ENCODE peak calls at places on chromosomes 3 and 15, in four cellular contexts. One of them, this sample, is unnamed.

GRCh38 chr15:65245096-65245849 is 34.0 kb upstream of the CILP start:
- DNase-seq in GM12878: no peak
- DNase-seq in AG04449: no peak
- DNase-seq in mucosa of descending colon: peak
- DNase-seq in this sample: no peak

GRCh38 chr3:131630117-131630516 is 127.3 kb upstream of the MRPL3 start:
- DNase-seq in GM12878: peak
- DNase-seq in AG04449: no peak
- DNase-seq in mucosa of descending colon: no peak
- DNase-seq in this sample: no peak

GRCh38 chr3:100781311-100781710 is 72.0 kb downstream of the TFG start:
- DNase-seq in GM12878: no peak
- DNase-seq in AG04449: no peak
- DNase-seq in mucosa of descending colon: no peak
- DNase-seq in this sample: no peak

GRCh38 chr3:15399970-15400369 is 27.4 kb downstream of the METTL6 start:
- DNase-seq in GM12878: no peak
- DNase-seq in AG04449: no peak
- DNase-seq in mucosa of descending colon: no peak
- DNase-seq in this sample: no peak

GRCh38 chr3:129632056-129632455 is 25.6 kb upstream of the PLXND1 start:
- DNase-seq in GM12878: no peak
- DNase-seq in AG04449: no peak
- DNase-seq in mucosa of descending colon: no peak
- DNase-seq in this sample: no peak

GRCh38 chr3:171833775-171834460 is 9.2 kb upstream of the TMEM212 start:
- DNase-seq in GM12878: no peak
- DNase-seq in AG04449: no peak
- DNase-seq in mucosa of descending colon: no peak
- DNase-seq in this sample: no peak

GRCh38 chr3:12644297-12644937 is 19.5 kb downstream of the RAF1 start:
- DNase-seq in GM12878: no peak
- DNase-seq in AG04449: peak
- DNase-seq in mucosa of descending colon: no peak
- DNase-seq in this sample: no peak

GRCh38 chr3:34005886-34006285 is 207.5 kb downstream of the PDCD6IP start:
- DNase-seq in GM12878: no peak
- DNase-seq in AG04449: peak
- DNase-seq in mucosa of descending colon: no peak
- DNase-seq in this sample: no peak

GRCh38 chr15:98760112-98760826 is 111.9 kb downstream of the IGF1R start:
- DNase-seq in GM12878: no peak
- DNase-seq in AG04449: no peak
- DNase-seq in mucosa of descending colon: no peak
- DNase-seq in this sample: no peak

DNA sequence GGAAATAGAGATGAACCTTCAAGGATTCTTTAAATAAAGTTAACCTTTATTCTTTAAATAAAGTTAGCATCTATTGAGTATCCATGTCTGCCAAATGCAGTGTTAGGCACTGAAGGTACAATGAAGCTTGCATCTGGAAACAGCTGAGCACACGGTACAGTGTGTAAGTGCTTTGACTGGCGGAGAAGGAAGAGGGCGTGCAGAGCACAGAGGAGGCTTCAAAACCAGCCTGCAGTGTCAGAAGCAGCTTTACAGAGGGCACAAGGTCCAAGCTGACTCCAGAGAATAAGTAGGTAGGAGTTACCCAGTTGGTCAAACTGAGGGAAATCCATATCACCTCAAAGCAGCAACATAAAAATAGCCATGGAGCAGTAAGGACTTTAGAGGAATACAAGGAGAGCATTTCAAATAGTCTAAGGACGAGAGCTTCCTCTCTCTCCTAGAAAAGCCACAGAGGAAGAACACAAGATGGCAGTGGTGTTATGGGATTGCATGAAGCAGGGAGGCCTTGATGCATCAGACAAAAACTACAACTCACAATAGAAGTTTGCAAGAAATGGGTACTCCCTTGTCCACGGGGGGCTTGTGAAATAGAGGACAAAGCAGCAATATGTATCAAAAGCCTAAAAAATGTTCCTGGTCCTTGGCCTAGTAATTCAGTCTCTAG is 60.3 kb upstream of the PPP2R3A start:
- DNase-seq in GM12878: no peak
- DNase-seq in AG04449: no peak
- DNase-seq in mucosa of descending colon: no peak
- DNase-seq in this sample: no peak
- TF ChIP-seq CTCF in GM12878: no peak
- TF ChIP-seq CTCF in AG04449: peak
- TF ChIP-seq CTCF in mucosa of descending colon: no peak
- TF ChIP-seq CTCF in this sample: peak

GRCh38 chr3:53890726-53891499 is 746 bp downstream of the SELENOK start:
- DNase-seq in GM12878: no peak
- DNase-seq in AG04449: no peak
- DNase-seq in mucosa of descending colon: peak
- DNase-seq in this sample: no peak

GRCh38 chr3:53887446-53887845 is 4.2 kb downstream of the SELENOK start:
- DNase-seq in GM12878: no peak
- DNase-seq in AG04449: no peak
- DNase-seq in mucosa of descending colon: no peak
- DNase-seq in this sample: no peak

GRCh38 chr3:53888229-53888628 is 3.4 kb downstream of the SELENOK start:
- DNase-seq in GM12878: no peak
- DNase-seq in AG04449: no peak
- DNase-seq in mucosa of descending colon: no peak
- DNase-seq in this sample: no peak

GRCh38 chr3:53891500-53892334 is at the start of gene SELENOK:
- DNase-seq in GM12878: peak
- DNase-seq in AG04449: peak
- DNase-seq in mucosa of descending colon: peak
- DNase-seq in this sample: peak
- H3K4me3 ChIP-seq in GM12878: peak
- H3K4me3 ChIP-seq in AG04449: peak
- H3K4me3 ChIP-seq in mucosa of descending colon: peak
- H3K4me3 ChIP-seq in this sample: peak

DNA sequence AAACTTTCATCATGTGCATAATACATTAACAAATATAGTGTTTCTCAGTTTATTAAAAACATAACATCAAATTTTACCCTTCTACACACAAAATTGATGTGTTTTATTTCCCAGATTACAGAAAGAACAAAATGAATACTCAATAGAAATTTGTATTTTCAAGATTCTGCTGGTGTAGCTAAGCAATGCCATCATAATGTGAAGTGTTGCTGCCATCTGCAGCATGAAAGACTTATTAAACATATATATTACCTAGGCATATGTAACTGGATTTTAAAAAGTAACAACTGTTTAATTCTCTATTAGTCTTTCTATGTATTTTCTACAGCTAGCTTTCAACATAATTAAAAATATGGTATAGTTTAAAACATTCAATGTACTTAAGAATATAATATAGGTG is 27.5 kb downstream of the PLSCR5 start:
- DNase-seq in GM12878: no peak
- DNase-seq in AG04449: no peak
- DNase-seq in mucosa of descending colon: no peak
- DNase-seq in this sample: peak
- TF ChIP-seq CTCF in GM12878: peak
- TF ChIP-seq CTCF in AG04449: no peak
- TF ChIP-seq CTCF in mucosa of descending colon: no peak
- TF ChIP-seq CTCF in this sample: peak

GRCh38 chr3:152318512-152318911 is 49.8 kb downstream of the MBNL1 start:
- DNase-seq in GM12878: no peak
- DNase-seq in AG04449: no peak
- DNase-seq in mucosa of descending colon: no peak
- DNase-seq in this sample: no peak
- H3K4me3 ChIP-seq in GM12878: no peak
- H3K4me3 ChIP-seq in AG04449: no peak
- H3K4me3 ChIP-seq in mucosa of descending colon: no peak
- H3K4me3 ChIP-seq in this sample: no peak

GRCh38 chr15:88605507-88606436 is 15.4 kb upstream of the AEN start:
- DNase-seq in GM12878: no peak
- DNase-seq in AG04449: no peak
- DNase-seq in mucosa of descending colon: no peak
- DNase-seq in this sample: no peak

GRCh38 chr15:88606437-88606794 is 14.7 kb upstream of the AEN start:
- DNase-seq in GM12878: no peak
- DNase-seq in AG04449: no peak
- DNase-seq in mucosa of descending colon: no peak
- DNase-seq in this sample: no peak

GRCh38 chr15:88604381-88604951 is 16.7 kb upstream of the AEN start:
- DNase-seq in GM12878: no peak
- DNase-seq in AG04449: no peak
- DNase-seq in mucosa of descending colon: no peak
- DNase-seq in this sample: no peak

GRCh38 chr15:88604972-88605506 is 16.1 kb upstream of the AEN start:
- DNase-seq in GM12878: no peak
- DNase-seq in AG04449: no peak
- DNase-seq in mucosa of descending colon: no peak
- DNase-seq in this sample: no peak

DNA sequence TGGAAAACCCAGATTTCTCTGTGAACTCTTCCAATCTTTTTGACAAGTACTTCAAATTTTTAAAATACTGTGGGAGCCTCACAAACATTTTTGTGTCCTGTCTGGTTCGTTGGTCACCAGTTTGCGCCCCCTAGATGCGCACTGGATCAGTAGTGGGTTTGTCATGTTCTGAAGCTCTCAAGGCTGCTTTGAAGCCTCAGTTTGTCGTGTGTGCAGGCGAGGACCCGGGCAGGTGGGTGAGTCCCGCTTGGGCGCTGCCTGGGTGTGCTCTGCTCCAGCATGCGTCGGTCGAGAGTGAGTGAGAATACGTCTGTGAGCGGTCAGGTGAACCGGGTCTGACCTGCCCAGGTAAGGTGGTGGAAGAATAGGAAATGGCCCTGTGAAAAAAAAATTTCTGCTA is 17.3 kb upstream of the AEN start:
- DNase-seq in GM12878: no peak
- DNase-seq in AG04449: no peak
- DNase-seq in mucosa of descending colon: no peak
- DNase-seq in this sample: no peak
- TF ChIP-seq CTCF in GM12878: no peak
- TF ChIP-seq CTCF in AG04449: no peak
- TF ChIP-seq CTCF in mucosa of descending colon: no peak
- TF ChIP-seq CTCF in this sample: no peak

GRCh38 chr15:90883971-90884718 is at the start of gene FES:
- DNase-seq in GM12878: no peak
- DNase-seq in AG04449: no peak
- DNase-seq in mucosa of descending colon: peak
- DNase-seq in this sample: no peak

GRCh38 chr15:90886291-90886614 is 1.9 kb downstream of the FES start:
- DNase-seq in GM12878: no peak
- DNase-seq in AG04449: no peak
- DNase-seq in mucosa of descending colon: no peak
- DNase-seq in this sample: no peak

GRCh38 chr15:90885432-90886290 is 1.4 kb downstream of the FES start:
- DNase-seq in GM12878: no peak
- DNase-seq in AG04449: no peak
- DNase-seq in mucosa of descending colon: peak
- DNase-seq in this sample: no peak

GRCh38 chr15:90883526-90883931 is 775 bp upstream of the FES start:
- DNase-seq in GM12878: no peak
- DNase-seq in AG04449: no peak
- DNase-seq in mucosa of descending colon: peak
- DNase-seq in this sample: no peak

GRCh38 chr15:90884719-90885431 is 571 bp downstream of the FES start:
- DNase-seq in GM12878: no peak
- DNase-seq in AG04449: no peak
- DNase-seq in mucosa of descending colon: no peak
- DNase-seq in this sample: no peak
- H3K4me3 ChIP-seq in GM12878: peak
- H3K4me3 ChIP-seq in AG04449: peak
- H3K4me3 ChIP-seq in mucosa of descending colon: no peak
- H3K4me3 ChIP-seq in this sample: peak